ENCODE peak calls at places on chromosome 2, in five cellular contexts. B is thoracic aorta; S is lung; I is left ventricle myocardium inferior; V is CD8-positive, alpha-beta memory T cell. Q is an unnamed sample.
A peak's percentile ranks its signal among the peaks of the same experiment; 100 is the strongest.

GRCh38 chr2:152165306-152165705 is 10.3 kb downstream of the STAM2 start:
- DNase-seq in B (no peak), I (no peak), S (no peak), V (no peak), Q (no peak)

GRCh38 chr2:120461092-120461491 is 115.2 kb downstream of the INHBB start:
- DNase-seq in I (no peak), S (no peak), V (no peak), B (no peak), Q (no peak)

GRCh38 chr2:148201075-148202004 is 180.4 kb downstream of the MBD5 start:
- DNase-seq in V (peak; percentile 4), I (peak; percentile 16), S (peak; percentile 41), B (no peak), Q (peak; percentile 16)

GRCh38 chr2:105576440-105577241 is 168.1 kb upstream of the NCK2 start:
- DNase-seq in I (no peak), B (no peak), V (peak; percentile 32), S (no peak), Q (no peak)

GRCh38 chr2:58107803-58108710 is 61.5 kb downstream of the VRK2 start:
- DNase-seq in V (no peak), S (no peak), B (no peak), I (no peak), Q (no peak)

GRCh38 chr2:18167871-18168270 is 289.4 kb downstream of the KCNS3 start:
- DNase-seq in S (no peak), I (no peak), B (no peak), V (no peak), Q (no peak)

GRCh38 chr2:45765007-45765767 is 113.7 kb downstream of the PRKCE start:
- DNase-seq in V (no peak), S (no peak), B (no peak), I (no peak), Q (no peak)

GRCh38 chr2:217714268-217714643 is 288.5 kb downstream of the TNS1 start:
- DNase-seq in I (peak; percentile 60), S (no peak), V (no peak), B (peak; percentile 23), Q (peak; percentile 75)

GRCh38 chr2:74021407-74021755 is 36.7 kb downstream of the TET3 start:
- DNase-seq in S (no peak), V (no peak), B (no peak), I (no peak), Q (no peak)

GRCh38 chr2:239202343-239202742 is 198.5 kb downstream of the HDAC4 start:
- DNase-seq in I (no peak), S (no peak), B (no peak), V (no peak), Q (no peak)

GRCh38 chr2:148021059-148021985 is at the start of gene MBD5:
- DNase-seq in S (peak; percentile 41), B (peak; percentile 2), I (no peak), V (peak; percentile 71), Q (peak; percentile 37)

GRCh38 chr2:15251753-15252152 is 309.4 kb downstream of the NBAS start:
- DNase-seq in S (no peak), B (no peak), V (no peak), I (no peak), Q (no peak)

GRCh38 chr2:129467941-129468340 is 511.5 kb upstream of the RAB6C start:
- DNase-seq in S (no peak), I (no peak), B (no peak), V (no peak), Q (no peak)

GRCh38 chr2:96665083-96665569 is 22.6 kb downstream of the FER1L5 start:
- DNase-seq in S (peak; percentile 60), B (peak; percentile 36), I (no peak), V (no peak), Q (peak; percentile 64)

GRCh38 chr2:37005118-37005868 is 39.0 kb upstream of the STRN start:
- DNase-seq in S (no peak), B (no peak), V (peak; percentile 11), I (no peak), Q (no peak)
- H3K36me3 ChIP-seq in S (peaks cover 18% of the 10 kb centered on the region), B (peaks cover 20% of the 10 kb centered on the region), V (peaks cover 15% of the 10 kb centered on the region), I (peaks cover 89% of the 10 kb centered on the region), Q (peaks cover 16% of the 10 kb centered on the region)

GRCh38 chr2:156443089-156443488 is 6.9 kb downstream of the GPD2 start:
- DNase-seq in V (no peak), B (no peak), I (no peak), S (no peak), Q (no peak)

GRCh38 chr2:156447761-156448160 is 11.6 kb downstream of the GPD2 start:
- DNase-seq in B (no peak), V (no peak), I (no peak), S (no peak), Q (no peak)

DNA sequence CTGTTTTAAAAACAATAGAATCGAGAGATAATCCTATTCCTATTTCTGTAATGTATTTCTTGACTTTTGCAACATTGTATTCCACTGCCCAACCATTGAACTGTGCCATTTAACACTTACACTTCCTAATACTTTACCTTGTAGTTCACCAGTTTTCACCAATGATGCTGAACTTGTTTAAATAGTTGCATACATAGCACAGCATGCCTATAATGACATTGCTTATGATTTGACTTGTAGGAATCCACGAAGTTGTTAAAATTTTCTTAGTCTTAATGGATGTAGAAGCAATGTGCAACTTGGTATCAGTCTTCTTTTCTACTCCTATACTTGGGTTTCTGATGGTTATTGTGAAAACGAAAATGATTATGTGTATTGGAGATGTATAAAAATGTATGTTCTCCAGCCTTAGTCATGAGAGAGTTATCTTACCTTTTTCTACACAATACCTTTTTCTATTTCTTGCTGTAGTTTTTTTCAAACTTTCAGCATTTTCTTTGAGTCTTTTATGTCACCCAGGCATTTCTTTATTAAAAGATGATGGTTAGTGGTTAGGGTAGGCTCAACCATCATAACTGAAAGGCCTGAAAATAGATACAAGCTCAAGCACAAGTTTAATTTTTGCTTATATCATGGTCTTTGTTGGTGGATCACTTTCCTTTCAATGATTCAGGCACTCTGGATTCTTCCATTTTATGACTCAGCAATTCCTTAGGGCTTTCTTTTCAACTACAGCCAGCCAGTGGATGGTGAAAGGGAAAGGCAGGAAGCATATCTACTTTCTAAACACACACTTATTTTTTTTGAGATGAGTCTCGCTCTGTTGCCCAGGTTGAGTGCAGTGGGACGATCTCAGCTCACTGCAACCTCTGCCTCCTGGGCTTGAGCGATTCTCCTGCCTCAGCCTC is 9.4 kb downstream of the GPD2 start:
- DNase-seq in V (no peak), S (no peak), B (no peak), I (no peak), Q (no peak)
- H3K4me3 ChIP-seq in V (no peak overlapping the region), S (no peak overlapping the region), B (no peak overlapping the region), I (no peak overlapping the region), Q (no peak overlapping the region)

GRCh38 chr2:241242306-241242705 is 53.8 kb downstream of the ANO7 start:
- DNase-seq in I (no peak), V (no peak), B (no peak), S (no peak), Q (no peak)
- H3K36me3 ChIP-seq in I (peaks cover 99% of the 10 kb centered on the region), V (peaks cover 60% of the 10 kb centered on the region), B (peaks cover 82% of the 10 kb centered on the region), S (peaks cover 70% of the 10 kb centered on the region), Q (peaks cover 15% of the 10 kb centered on the region)

DNA sequence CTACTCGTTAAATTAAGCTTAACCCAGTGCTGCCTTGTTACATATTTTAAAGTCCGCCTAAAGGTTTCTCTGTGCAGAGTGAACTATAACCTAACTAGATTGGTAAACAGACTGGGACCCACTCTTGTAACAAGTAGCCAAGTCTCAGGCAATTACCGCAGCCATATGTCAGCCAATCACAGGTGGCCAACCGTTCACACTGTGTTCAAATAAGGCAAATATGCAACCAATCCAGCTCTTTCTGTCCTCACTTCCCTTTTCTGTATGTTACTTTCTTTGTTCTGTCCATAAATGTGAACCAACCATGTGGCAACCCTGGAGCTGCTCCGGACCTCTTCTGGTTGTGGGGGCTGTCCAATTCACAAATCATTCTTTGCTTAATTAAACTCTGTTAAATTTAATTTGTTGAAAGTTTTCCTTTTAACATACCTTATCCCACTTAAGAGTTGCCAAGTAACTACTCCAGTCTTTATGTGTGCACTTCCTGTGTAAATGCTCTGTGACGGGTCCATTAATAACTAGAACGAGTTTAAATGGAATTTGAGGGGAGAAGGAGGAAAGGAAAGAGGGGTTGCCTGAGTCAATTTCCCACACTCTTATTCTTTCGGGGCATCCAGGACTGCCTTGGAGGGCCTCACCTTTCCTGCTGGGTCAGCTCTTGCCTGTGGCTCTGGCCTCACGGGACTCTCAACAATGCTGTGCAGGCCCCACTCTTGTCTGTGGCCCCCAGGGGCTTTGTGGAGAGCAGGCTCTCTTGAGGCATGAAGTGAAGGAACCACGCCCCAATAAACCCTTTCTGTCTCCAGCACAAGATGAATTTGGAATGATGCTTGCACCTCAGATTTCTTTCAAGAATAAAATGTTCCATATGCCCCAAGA is 6.6 kb upstream of the RPL37A start:
- DNase-seq in S (no peak), V (no peak), B (no peak), I (no peak), Q (no peak)
- H3K4me3 ChIP-seq in S (no peak overlapping the region), V (no peak overlapping the region), B (no peak overlapping the region), I (no peak overlapping the region), Q (no peak overlapping the region)

DNA sequence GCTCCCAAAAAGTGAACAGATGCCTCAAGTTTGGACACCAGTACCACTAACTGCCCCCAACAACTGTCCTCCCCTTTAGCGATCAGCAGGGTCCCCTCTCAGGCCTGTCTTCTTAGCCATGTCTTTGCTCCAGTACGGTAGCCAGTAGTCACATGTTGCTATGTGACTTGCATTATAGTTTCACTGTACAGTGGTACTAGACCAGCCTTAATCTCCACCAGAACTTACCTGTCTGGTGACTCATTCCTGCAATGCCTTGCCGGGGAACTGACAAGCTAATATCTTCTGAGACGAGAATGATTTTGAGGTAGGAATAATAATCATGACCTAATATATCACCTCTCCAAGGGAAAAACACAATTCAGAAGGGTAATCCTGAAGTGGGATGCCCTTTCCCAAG is 23.7 kb downstream of the ACMSD start:
- DNase-seq in I (no peak), V (no peak), S (no peak), B (no peak), Q (no peak)
- H3K36me3 ChIP-seq in I (no peaks in the 10 kb centered on the region), V (no peaks in the 10 kb centered on the region), S (no peaks in the 10 kb centered on the region), B (no peaks in the 10 kb centered on the region), Q (no peaks in the 10 kb centered on the region)

GRCh38 chr2:54325148-54325547 is 69.1 kb upstream of the TSPYL6 start:
- DNase-seq in B (no peak), I (no peak), S (no peak), V (no peak), Q (no peak)

GRCh38 chr2:54332386-54332785 is 76.4 kb upstream of the TSPYL6 start:
- DNase-seq in S (no peak), V (no peak), I (no peak), B (no peak), Q (no peak)

GRCh38 chr2:54330226-54331094 is 74.4 kb upstream of the TSPYL6 start:
- DNase-seq in S (peak; percentile 96), B (peak; percentile 87), I (peak; percentile 96), V (peak; percentile 84), Q (peak; percentile 99)

GRCh38 chr2:54331095-54331835 is 75.2 kb upstream of the TSPYL6 start:
- DNase-seq in S (no peak), I (no peak), B (no peak), V (no peak), Q (no peak)

DNA sequence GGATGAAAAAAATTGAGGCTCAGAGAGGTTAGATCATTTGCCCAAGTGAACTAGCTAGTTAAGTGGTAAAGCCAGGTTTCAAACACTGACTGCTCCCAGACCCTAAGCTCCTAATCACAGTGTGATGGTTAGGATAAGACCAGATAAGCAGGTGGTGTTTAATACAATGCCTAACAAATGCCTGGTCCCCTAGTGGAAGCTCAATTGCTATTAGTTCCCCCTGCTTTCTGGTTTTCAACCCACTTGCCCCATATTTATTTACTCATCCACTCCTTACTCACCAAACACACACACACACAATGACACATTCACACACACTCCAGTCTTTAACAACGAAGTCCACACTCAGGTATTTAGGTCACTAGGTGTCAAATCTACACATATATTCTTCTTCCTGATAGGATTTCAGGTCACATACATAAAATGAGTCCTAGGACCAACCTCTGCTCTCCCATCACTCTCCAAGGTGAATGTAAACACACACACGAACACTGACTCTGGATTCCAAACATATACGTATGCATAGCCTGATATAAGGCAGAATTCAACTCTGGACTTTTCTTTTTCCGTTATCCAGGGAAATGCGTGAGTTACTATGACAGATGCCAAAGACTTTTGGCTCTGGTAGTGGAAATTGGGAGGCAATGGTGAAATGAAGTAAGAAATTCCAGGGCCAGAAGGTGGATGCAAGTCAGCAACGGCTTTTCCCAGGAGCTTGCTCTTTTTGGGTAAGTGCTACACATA is 73.6 kb upstream of the TSPYL6 start:
- DNase-seq in I (no peak), B (no peak), V (no peak), S (no peak), Q (no peak)
- H3K4me3 ChIP-seq in I (peak overlapping the region; percentile 70), B (peak overlapping the region; percentile 76), V (peak overlapping the region; percentile 67), S (peak overlapping the region; percentile 49), Q (peak overlapping the region; percentile 78)

Q was measured in psoas muscle.